ENCODE peak calls at places on chromosome 21, in eight cellular contexts. N, Z, B, S, D, Q, P and I are unnamed samples.

GRCh38 chr21:31873696-31874599 is 1.1 kb downstream of the HUNK start:
- DNase-seq in B (peak; percentile 82), Z (peak; percentile 78), N (peak; percentile 36), Q (peak; percentile 36), D (no peak), S (peak; percentile 70), P (no peak), I (peak; percentile 47)

GRCh38 chr21:41932576-41933258 is 21.1 kb downstream of the C2CD2 start:
- DNase-seq in S (no peak), Q (no peak), P (no peak), N (no peak), B (no peak), Z (peak; percentile 81), D (peak; percentile 49), I (no peak)

GRCh38 chr21:45972716-45973474 is 8.7 kb upstream of the COL6A1 start:
- DNase-seq in D (peak; percentile 95), B (peak; percentile 61), S (peak; percentile 93), N (no peak), P (no peak), Z (peak; percentile 77), Q (no peak), I (peak; percentile 33)

GRCh38 chr21:22575165-22575584 is 1577.0 kb downstream of the NCAM2 start:
- DNase-seq in Z (no peak), D (no peak), B (peak; percentile 71), Q (no peak), P (no peak), S (no peak), N (no peak), I (no peak)

GRCh38 chr21:27725916-27726315 is 759.0 kb upstream of the ADAMTS5 start:
- DNase-seq in S (no peak), Q (no peak), N (no peak), Z (no peak), P (no peak), B (no peak), D (peak; percentile 14), I (no peak)

GRCh38 chr21:41319273-41319672 is 2.7 kb downstream of the FAM3B start:
- DNase-seq in N (no peak), B (no peak), P (no peak), Q (no peak), S (no peak), Z (no peak), D (no peak), I (no peak)

GRCh38 chr21:42258150-42258884 is 39.4 kb downstream of the ABCG1 start:
- DNase-seq in S (peak; percentile 37), Z (peak; percentile 93), Q (peak; percentile 60), B (peak; percentile 80), D (peak; percentile 49), P (no peak), N (peak; percentile 67), I (peak; percentile 74)

GRCh38 chr21:46080171-46081021 is 17.5 kb upstream of the COL6A2 start:
- DNase-seq in S (no peak), D (no peak), P (no peak), N (peak; percentile 28), Z (peak; percentile 71), Q (no peak), B (no peak), I (peak; percentile 50)

GRCh38 chr21:45986316-45987051 is 4.9 kb downstream of the COL6A1 start:
- DNase-seq in Z (peak; percentile 65), Q (no peak), S (no peak), B (no peak), D (no peak), P (no peak), N (no peak), I (no peak)

GRCh38 chr21:15060776-15061175 is 4.0 kb downstream of the NRIP1 start:
- DNase-seq in Q (no peak), S (peak; percentile 53), Z (no peak), N (no peak), P (peak; percentile 50), D (no peak), B (no peak), I (no peak)

GRCh38 chr21:33368124-33368523 is 35.1 kb upstream of the IFNGR2 start:
- DNase-seq in B (no peak), N (no peak), S (no peak), P (no peak), Z (no peak), D (no peak), Q (no peak), I (no peak)

GRCh38 chr21:24224411-24224810 is 1382.9 kb downstream of the MRPL39 start:
- DNase-seq in S (no peak), N (peak; percentile 65), P (no peak), D (no peak), Q (no peak), Z (no peak), B (no peak), I (no peak)

GRCh38 chr21:42156690-42157605 is 62.0 kb upstream of the ABCG1 start:
- DNase-seq in Q (no peak), B (peak; percentile 27), Z (no peak), S (peak; percentile 27), D (no peak), N (no peak), P (no peak), I (no peak)

GRCh38 chr21:33655591-33656221 is 13.4 kb downstream of the ITSN1 start:
- DNase-seq in D (peak; percentile 72), N (peak; percentile 49), P (peak; percentile 96), Q (peak; percentile 54), B (no peak), Z (no peak), S (peak; percentile 67), I (no peak)

GRCh38 chr21:19122371-19122770 is 718.8 kb upstream of the TMPRSS15 start:
- DNase-seq in Q (no peak), D (no peak), B (no peak), Z (no peak), N (no peak), S (no peak), P (no peak), I (no peak)

GRCh38 chr21:20270365-20271055 is 727.7 kb upstream of the NCAM2 start:
- DNase-seq in S (no peak), P (no peak), D (no peak), B (no peak), Q (no peak), N (no peak), Z (no peak), I (no peak)

GRCh38 chr21:25722631-25723030 is 12.1 kb downstream of the ATP5PF start:
- DNase-seq in Q (no peak), D (no peak), B (no peak), S (no peak), P (no peak), Z (no peak), N (no peak), I (no peak)

GRCh38 chr21:25721987-25722386 is 12.7 kb downstream of the ATP5PF start:
- DNase-seq in N (no peak), S (no peak), P (no peak), Z (no peak), Q (no peak), B (no peak), D (no peak), I (no peak)

DNA sequence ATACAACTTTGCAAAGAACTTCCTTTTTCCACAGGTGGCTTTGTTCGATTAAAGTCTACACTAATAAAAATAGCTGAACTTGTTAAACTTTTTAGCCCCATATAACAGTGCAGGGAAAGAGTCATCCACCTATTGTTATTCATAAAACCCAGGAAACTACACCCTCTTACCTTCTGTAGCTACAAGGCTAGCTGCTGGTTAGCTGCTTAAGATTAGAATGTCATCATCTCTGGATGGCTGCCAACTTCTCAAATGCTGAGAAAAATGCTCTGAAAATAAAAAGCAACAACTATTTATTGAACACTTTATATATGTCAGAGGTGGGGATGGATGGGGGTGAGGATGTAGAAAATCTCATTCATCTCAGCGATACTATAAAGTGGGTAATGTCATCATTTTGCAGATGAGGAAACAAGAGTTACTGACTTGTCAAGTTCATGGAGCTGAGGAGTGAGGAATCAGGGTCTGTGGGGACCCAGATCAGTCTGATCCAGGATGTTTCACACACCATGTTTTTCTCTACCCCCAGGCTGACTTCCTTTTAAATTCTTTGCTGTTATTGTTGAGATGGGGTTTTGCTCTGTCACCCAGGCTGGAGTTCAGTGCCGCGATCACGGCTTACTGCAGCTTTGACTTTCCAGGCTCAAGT is 17.1 kb downstream of the ATP5PF start:
- DNase-seq in P (no peak), N (no peak), Z (no peak), Q (no peak), D (peak; percentile 55), S (peak; percentile 65), B (no peak), I (no peak)
- H3K4me1 ChIP-seq in P (no peaks in the 10 kb centered on the region), N (no peaks in the 10 kb centered on the region), Z (no peaks in the 10 kb centered on the region), Q (no peaks in the 10 kb centered on the region), D (no peaks in the 10 kb centered on the region), S (no peaks in the 10 kb centered on the region), B (no peaks in the 10 kb centered on the region), I (no peaks in the 10 kb centered on the region)

GRCh38 chr21:44905016-44905724 is 15.5 kb downstream of the ITGB2 start:
- DNase-seq in Z (peak; percentile 73), D (no peak), P (no peak), N (no peak), S (no peak), B (no peak), Q (no peak), I (no peak)
- H3K4me1 ChIP-seq in Z (peaks cover 2% of the 10 kb centered on the region), D (no peaks in the 10 kb centered on the region), P (no peaks in the 10 kb centered on the region), N (peaks cover 10% of the 10 kb centered on the region), S (peaks cover 12% of the 10 kb centered on the region), B (peaks cover 13% of the 10 kb centered on the region), Q (no peaks in the 10 kb centered on the region), I (peaks cover 3% of the 10 kb centered on the region)

GRCh38 chr21:34810786-34811185 is 142.0 kb downstream of the CLIC6 start:
- DNase-seq in Z (no peak), D (no peak), S (no peak), Q (no peak), P (no peak), N (no peak), B (no peak), I (no peak)
- H3K4me1 ChIP-seq in Z (peaks cover 7% of the 10 kb centered on the region), D (peaks cover 64% of the 10 kb centered on the region), S (peaks cover 74% of the 10 kb centered on the region), Q (peaks cover 82% of the 10 kb centered on the region), P (peaks cover 95% of the 10 kb centered on the region), N (peaks cover 2% of the 10 kb centered on the region), B (peaks cover 16% of the 10 kb centered on the region), I (no peaks in the 10 kb centered on the region)

GRCh38 chr21:44926364-44927101 is 5.8 kb upstream of the ITGB2 start:
- DNase-seq in Z (peak; percentile 89), S (no peak), N (no peak), B (no peak), Q (no peak), D (no peak), P (no peak), I (peak; percentile 45)

GRCh38 chr21:44927259-44927586 is 6.5 kb upstream of the ITGB2 start:
- DNase-seq in D (no peak), N (no peak), B (no peak), Z (no peak), P (no peak), S (no peak), Q (no peak), I (no peak)

GRCh38 chr21:44925027-44925755 is 4.5 kb upstream of the ITGB2 start:
- DNase-seq in Q (no peak), S (peak; percentile 71), B (no peak), P (no peak), N (no peak), Z (peak; percentile 44), D (peak; percentile 35), I (no peak)

GRCh38 chr21:44923481-44924084 is 2.9 kb upstream of the ITGB2 start:
- DNase-seq in P (no peak), Q (no peak), Z (no peak), B (no peak), N (no peak), D (no peak), S (no peak), I (no peak)

DNA sequence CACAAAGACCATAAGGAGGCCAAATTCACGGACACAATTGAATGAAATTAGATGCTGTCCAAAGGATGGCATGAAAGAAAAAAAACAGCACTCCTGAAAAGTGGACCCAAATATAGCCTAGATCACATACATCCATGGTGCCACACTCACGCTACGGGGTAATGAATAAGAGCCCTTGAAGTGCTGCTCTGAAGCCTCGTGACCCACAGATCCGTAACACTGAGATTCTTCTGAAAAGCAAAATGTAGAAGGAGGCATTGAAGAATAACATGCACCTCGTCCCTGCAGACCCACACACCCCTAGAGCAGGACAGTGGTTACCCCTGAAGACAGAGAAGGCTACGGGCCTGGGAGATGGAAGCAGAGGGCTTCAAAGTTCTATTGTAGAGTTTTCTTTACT is 3.9 kb upstream of the ITGB2 start:
- DNase-seq in N (no peak), P (no peak), Z (peak; percentile 50), D (no peak), S (no peak), B (no peak), Q (no peak), I (no peak)
- H3K4me1 ChIP-seq in N (no peaks in the 10 kb centered on the region), P (peaks cover 41% of the 10 kb centered on the region), Z (peaks cover 45% of the 10 kb centered on the region), D (peaks cover 9% of the 10 kb centered on the region), S (peaks cover 40% of the 10 kb centered on the region), B (peaks cover 12% of the 10 kb centered on the region), Q (peaks cover 35% of the 10 kb centered on the region), I (no peaks in the 10 kb centered on the region)